ENCODE peak calls at places on chromosomes 7 and 10, in four cellular contexts. N, B, E and T are unnamed samples.

GRCh38 chr7:131691454-131692130 is 135.2 kb upstream of the PODXL start:
- ATAC-seq in N (no peak), B (no peak), E (no peak), T (no peak)

GRCh38 chr7:157692156-157693011 is 355.6 kb downstream of the DNAJB6 start:
- ATAC-seq in N (no peak), B (no peak), E (no peak), T (no peak)

GRCh38 chr7:67738145-67738544 is 741.5 kb downstream of the TYW1 start:
- ATAC-seq in N (no peak), B (no peak), E (no peak), T (no peak)

GRCh38 chr7:55574062-55574717 is 1.9 kb upstream of the VOPP1 start:
- ATAC-seq in N (no peak), B (peak), E (peak), T (peak)

GRCh38 chr7:94655562-94655883 is 410 bp downstream of the SGCE start:
- ATAC-seq in N (no peak), B (no peak), E (no peak), T (no peak)

GRCh38 chr10:21514101-21514807 is 11.2 kb downstream of the SKIDA1 start:
- ATAC-seq in N (no peak), B (no peak), E (no peak), T (no peak)

GRCh38 chr10:132623996-132624846 is 86.6 kb downstream of the INPP5A start:
- ATAC-seq in N (no peak), B (no peak), E (no peak), T (no peak)

GRCh38 chr10:91043173-91043910 is 122.5 kb upstream of the ANKRD1 start:
- ATAC-seq in N (no peak), B (no peak), E (no peak), T (no peak)

GRCh38 chr10:27155073-27155754 is at the start of gene MASTL:
- ATAC-seq in N (peak), B (peak), E (peak), T (peak)

GRCh38 chr10:114761205-114762193 is 60.1 kb upstream of the FHIP2A start:
- ATAC-seq in N (no peak), B (no peak), E (no peak), T (no peak)

GRCh38 chr10:16681525-16681924 is 135.7 kb downstream of the RSU1 start:
- ATAC-seq in N (no peak), B (no peak), E (no peak), T (peak)

GRCh38 chr10:24826022-24826421 is 102.3 kb upstream of the ARHGAP21 start:
- ATAC-seq in N (no peak), B (peak), E (peak), T (peak)